ENCODE peak calls at places on chromosome 11, in ten cellular contexts. One of them, this sample, is unnamed.
A peak's percentile ranks its signal among the peaks of the same experiment; 100 is the strongest.

GRCh38 chr11:20021771-20022362 is 138.4 kb downstream of the DBX1 start:
- DNase-seq in endothelial cell of umbilical vein: no peak
- DNase-seq in GM12892: no peak
- DNase-seq in transverse colon: no peak
- DNase-seq in HepG2: peak; percentile 61
- DNase-seq in HL-60: no peak
- DNase-seq in prostate gland: no peak
- DNase-seq in GM23338: no peak
- DNase-seq in K562: no peak
- DNase-seq in spleen: no peak
- DNase-seq in this sample: no peak

GRCh38 chr11:85810871-85811611 is at the start of gene SYTL2:
- DNase-seq in spleen: peak; percentile 92
- DNase-seq in GM12892: peak; percentile 49
- DNase-seq in transverse colon: peak; percentile 88
- DNase-seq in HepG2: peak; percentile 6
- DNase-seq in prostate gland: peak; percentile 70
- DNase-seq in HL-60: peak; percentile 59
- DNase-seq in endothelial cell of umbilical vein: peak; percentile 57
- DNase-seq in K562: peak; percentile 57
- DNase-seq in GM23338: peak; percentile 86
- DNase-seq in this sample: peak; percentile 82

GRCh38 chr11:43825217-43825816 is 55.3 kb upstream of the ALKBH3 start:
- DNase-seq in K562: peak; percentile 56
- DNase-seq in GM12892: no peak
- DNase-seq in HL-60: peak; percentile 6
- DNase-seq in transverse colon: no peak
- DNase-seq in prostate gland: peak; percentile 15
- DNase-seq in HepG2: peak; percentile 8
- DNase-seq in endothelial cell of umbilical vein: peak; percentile 45
- DNase-seq in GM23338: peak; percentile 72
- DNase-seq in spleen: no peak
- DNase-seq in this sample: no peak

GRCh38 chr11:19326499-19326898 is 85.8 kb upstream of the E2F8 start:
- DNase-seq in HepG2: no peak
- DNase-seq in transverse colon: no peak
- DNase-seq in HL-60: no peak
- DNase-seq in prostate gland: no peak
- DNase-seq in GM23338: no peak
- DNase-seq in GM12892: no peak
- DNase-seq in K562: no peak
- DNase-seq in endothelial cell of umbilical vein: peak; percentile 47
- DNase-seq in spleen: no peak
- DNase-seq in this sample: no peak

GRCh38 chr11:75773595-75774353 is 5.2 kb downstream of the DGAT2 start:
- DNase-seq in GM12892: peak; percentile 75
- DNase-seq in GM23338: no peak
- DNase-seq in K562: peak; percentile 22
- DNase-seq in HL-60: peak; percentile 70
- DNase-seq in HepG2: no peak
- DNase-seq in transverse colon: peak; percentile 18
- DNase-seq in prostate gland: no peak
- DNase-seq in endothelial cell of umbilical vein: no peak
- DNase-seq in spleen: peak; percentile 81
- DNase-seq in this sample: no peak

GRCh38 chr11:114061053-114062049 is 1.8 kb downstream of the ZBTB16 start:
- DNase-seq in HL-60: peak; percentile 42
- DNase-seq in HepG2: no peak
- DNase-seq in spleen: peak; percentile 82
- DNase-seq in endothelial cell of umbilical vein: peak; percentile 48
- DNase-seq in transverse colon: no peak
- DNase-seq in GM12892: no peak
- DNase-seq in GM23338: peak; percentile 37
- DNase-seq in prostate gland: no peak
- DNase-seq in K562: no peak
- DNase-seq in this sample: peak; percentile 48

GRCh38 chr11:35539781-35540281 is 14.4 kb upstream of the PAMR1 start:
- DNase-seq in GM23338: no peak
- DNase-seq in HL-60: no peak
- DNase-seq in spleen: no peak
- DNase-seq in endothelial cell of umbilical vein: no peak
- DNase-seq in transverse colon: peak; percentile 30
- DNase-seq in K562: no peak
- DNase-seq in prostate gland: no peak
- DNase-seq in GM12892: no peak
- DNase-seq in HepG2: no peak
- DNase-seq in this sample: no peak

GRCh38 chr11:135015966-135016365 is 603.9 kb upstream of the B3GAT1 start:
- DNase-seq in HL-60: no peak
- DNase-seq in HepG2: no peak
- DNase-seq in K562: no peak
- DNase-seq in endothelial cell of umbilical vein: no peak
- DNase-seq in GM12892: no peak
- DNase-seq in transverse colon: no peak
- DNase-seq in spleen: no peak
- DNase-seq in GM23338: no peak
- DNase-seq in prostate gland: no peak
- DNase-seq in this sample: no peak

GRCh38 chr11:130513132-130513531 is 64.7 kb downstream of the ADAMTS15 start:
- DNase-seq in spleen: no peak
- DNase-seq in HL-60: no peak
- DNase-seq in GM12892: no peak
- DNase-seq in transverse colon: peak; percentile 49
- DNase-seq in prostate gland: peak; percentile 72
- DNase-seq in GM23338: no peak
- DNase-seq in K562: no peak
- DNase-seq in HepG2: no peak
- DNase-seq in endothelial cell of umbilical vein: no peak
- DNase-seq in this sample: peak; percentile 69

GRCh38 chr11:33590471-33590870 is 110.2 kb downstream of the C11orf91 start:
- DNase-seq in transverse colon: no peak
- DNase-seq in K562: no peak
- DNase-seq in prostate gland: no peak
- DNase-seq in GM23338: no peak
- DNase-seq in endothelial cell of umbilical vein: no peak
- DNase-seq in GM12892: no peak
- DNase-seq in spleen: no peak
- DNase-seq in HL-60: no peak
- DNase-seq in HepG2: no peak
- DNase-seq in this sample: no peak
- TF ChIP-seq POLR2AphosphoS5 in transverse colon: no peak
- TF ChIP-seq POLR2AphosphoS5 in K562: no peak
- TF ChIP-seq POLR2AphosphoS5 in prostate gland: no peak
- TF ChIP-seq POLR2AphosphoS5 in GM23338: no peak
- TF ChIP-seq POLR2AphosphoS5 in endothelial cell of umbilical vein: no peak
- TF ChIP-seq POLR2AphosphoS5 in GM12892: no peak
- TF ChIP-seq POLR2AphosphoS5 in spleen: no peak
- TF ChIP-seq POLR2AphosphoS5 in HL-60: no peak
- TF ChIP-seq POLR2AphosphoS5 in HepG2: no peak
- TF ChIP-seq POLR2AphosphoS5 in this sample: no peak

DNA sequence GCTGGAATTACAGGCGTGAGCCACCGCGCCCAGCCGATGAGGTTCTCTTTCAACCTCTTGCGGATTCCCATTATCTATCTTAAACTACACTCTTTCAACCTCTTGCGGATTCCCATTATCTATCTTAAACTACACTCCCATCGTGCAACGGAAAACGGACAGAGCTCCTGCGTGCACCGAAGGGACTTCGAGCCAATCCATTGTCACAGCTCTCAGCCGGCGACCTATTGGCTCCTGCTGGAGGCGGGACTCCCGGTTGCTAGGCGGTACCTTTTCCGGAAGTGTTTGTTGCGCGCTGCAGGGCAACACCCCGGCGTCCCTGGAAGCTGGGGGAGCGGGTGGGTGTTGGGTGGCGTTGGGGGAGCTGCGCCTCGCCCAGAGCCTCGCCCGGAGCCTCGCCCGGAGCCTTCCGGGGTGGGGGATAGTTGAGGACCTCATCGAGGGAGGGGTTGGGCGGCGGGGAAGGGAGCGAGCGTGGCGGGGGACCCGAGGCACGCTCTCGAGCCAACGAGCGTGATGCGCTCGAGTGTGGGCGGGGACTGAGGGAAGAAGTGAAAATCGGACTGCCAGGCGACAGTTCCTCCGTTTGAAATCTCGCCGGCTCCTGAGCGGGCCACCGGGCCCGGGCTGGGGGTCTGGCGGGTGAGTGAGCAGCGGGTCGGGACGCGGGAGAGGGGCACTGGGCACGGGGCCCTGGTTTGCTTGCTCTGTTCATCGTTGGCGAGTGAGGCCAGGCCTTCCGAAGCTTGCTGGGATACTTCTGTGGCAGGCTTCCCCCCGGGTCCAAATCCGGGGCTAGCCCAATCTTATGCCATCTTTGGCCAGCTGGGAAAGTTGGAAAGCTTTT is at the start of gene CEP164:
- DNase-seq in HL-60: peak; percentile 98
- DNase-seq in GM23338: peak; percentile 98
- DNase-seq in HepG2: peak; percentile 93
- DNase-seq in spleen: peak; percentile 98
- DNase-seq in transverse colon: peak; percentile 97
- DNase-seq in endothelial cell of umbilical vein: peak; percentile 95
- DNase-seq in GM12892: peak; percentile 95
- DNase-seq in prostate gland: peak; percentile 96
- DNase-seq in K562: peak; percentile 97
- DNase-seq in this sample: peak; percentile 95
- TF ChIP-seq POLR2AphosphoS5 in HL-60: peak; percentile 16
- TF ChIP-seq POLR2AphosphoS5 in GM23338: peak; percentile 68
- TF ChIP-seq POLR2AphosphoS5 in HepG2: peak; percentile 43
- TF ChIP-seq POLR2AphosphoS5 in spleen: peak; percentile 82
- TF ChIP-seq POLR2AphosphoS5 in transverse colon: no peak
- TF ChIP-seq POLR2AphosphoS5 in endothelial cell of umbilical vein: peak; percentile 53
- TF ChIP-seq POLR2AphosphoS5 in GM12892: peak; percentile 83
- TF ChIP-seq POLR2AphosphoS5 in prostate gland: peak; percentile 92
- TF ChIP-seq POLR2AphosphoS5 in K562: no peak
- TF ChIP-seq POLR2AphosphoS5 in this sample: peak; percentile 50

GRCh38 chr11:7667460-7667859 is 5.8 kb downstream of the CYB5R2 start:
- DNase-seq in endothelial cell of umbilical vein: no peak
- DNase-seq in transverse colon: no peak
- DNase-seq in spleen: no peak
- DNase-seq in prostate gland: no peak
- DNase-seq in HepG2: no peak
- DNase-seq in GM12892: no peak
- DNase-seq in GM23338: no peak
- DNase-seq in K562: no peak
- DNase-seq in HL-60: no peak
- DNase-seq in this sample: no peak

GRCh38 chr11:7668464-7668863 is 4.8 kb downstream of the CYB5R2 start:
- DNase-seq in spleen: no peak
- DNase-seq in transverse colon: no peak
- DNase-seq in HL-60: no peak
- DNase-seq in GM12892: no peak
- DNase-seq in HepG2: no peak
- DNase-seq in endothelial cell of umbilical vein: no peak
- DNase-seq in GM23338: no peak
- DNase-seq in prostate gland: no peak
- DNase-seq in K562: no peak
- DNase-seq in this sample: no peak

GRCh38 chr11:7666292-7666866 is 6.9 kb downstream of the CYB5R2 start:
- DNase-seq in endothelial cell of umbilical vein: no peak
- DNase-seq in spleen: no peak
- DNase-seq in K562: no peak
- DNase-seq in HL-60: no peak
- DNase-seq in GM12892: no peak
- DNase-seq in GM23338: no peak
- DNase-seq in HepG2: no peak
- DNase-seq in transverse colon: no peak
- DNase-seq in prostate gland: no peak
- DNase-seq in this sample: no peak

GRCh38 chr11:7665473-7666291 is 7.6 kb downstream of the CYB5R2 start:
- DNase-seq in transverse colon: peak; percentile 89
- DNase-seq in prostate gland: peak; percentile 77
- DNase-seq in spleen: peak; percentile 93
- DNase-seq in GM12892: peak; percentile 88
- DNase-seq in K562: peak; percentile 82
- DNase-seq in HL-60: peak; percentile 84
- DNase-seq in endothelial cell of umbilical vein: peak; percentile 69
- DNase-seq in GM23338: peak; percentile 82
- DNase-seq in HepG2: peak; percentile 65
- DNase-seq in this sample: peak; percentile 93

DNA sequence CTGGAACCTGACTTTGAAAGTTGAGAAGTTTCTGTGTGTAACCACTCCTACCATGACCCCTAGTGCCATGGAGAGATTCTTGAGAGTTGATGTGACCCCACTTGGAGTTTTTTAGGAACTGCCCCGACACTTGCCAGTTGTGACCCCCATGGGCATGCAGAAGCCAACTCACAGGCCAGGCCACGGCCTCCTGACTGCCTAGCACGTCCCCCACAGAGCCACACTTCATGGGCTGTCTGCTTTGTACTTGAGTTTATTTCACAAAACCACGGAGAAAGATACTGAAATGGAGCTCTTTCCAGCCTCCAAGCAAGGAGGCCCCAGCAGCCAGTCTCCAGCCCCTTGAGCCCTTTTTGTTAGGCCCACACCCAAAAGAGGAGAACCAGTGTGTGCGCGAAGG is 8.4 kb downstream of the CYB5R2 start:
- DNase-seq in spleen: no peak
- DNase-seq in HepG2: no peak
- DNase-seq in GM23338: no peak
- DNase-seq in HL-60: no peak
- DNase-seq in endothelial cell of umbilical vein: no peak
- DNase-seq in transverse colon: no peak
- DNase-seq in prostate gland: no peak
- DNase-seq in GM12892: no peak
- DNase-seq in K562: no peak
- DNase-seq in this sample: no peak
- TF ChIP-seq POLR2AphosphoS5 in spleen: no peak
- TF ChIP-seq POLR2AphosphoS5 in HepG2: no peak
- TF ChIP-seq POLR2AphosphoS5 in GM23338: no peak
- TF ChIP-seq POLR2AphosphoS5 in HL-60: no peak
- TF ChIP-seq POLR2AphosphoS5 in endothelial cell of umbilical vein: no peak
- TF ChIP-seq POLR2AphosphoS5 in transverse colon: no peak
- TF ChIP-seq POLR2AphosphoS5 in prostate gland: no peak
- TF ChIP-seq POLR2AphosphoS5 in GM12892: no peak
- TF ChIP-seq POLR2AphosphoS5 in K562: no peak
- TF ChIP-seq POLR2AphosphoS5 in this sample: no peak

DNA sequence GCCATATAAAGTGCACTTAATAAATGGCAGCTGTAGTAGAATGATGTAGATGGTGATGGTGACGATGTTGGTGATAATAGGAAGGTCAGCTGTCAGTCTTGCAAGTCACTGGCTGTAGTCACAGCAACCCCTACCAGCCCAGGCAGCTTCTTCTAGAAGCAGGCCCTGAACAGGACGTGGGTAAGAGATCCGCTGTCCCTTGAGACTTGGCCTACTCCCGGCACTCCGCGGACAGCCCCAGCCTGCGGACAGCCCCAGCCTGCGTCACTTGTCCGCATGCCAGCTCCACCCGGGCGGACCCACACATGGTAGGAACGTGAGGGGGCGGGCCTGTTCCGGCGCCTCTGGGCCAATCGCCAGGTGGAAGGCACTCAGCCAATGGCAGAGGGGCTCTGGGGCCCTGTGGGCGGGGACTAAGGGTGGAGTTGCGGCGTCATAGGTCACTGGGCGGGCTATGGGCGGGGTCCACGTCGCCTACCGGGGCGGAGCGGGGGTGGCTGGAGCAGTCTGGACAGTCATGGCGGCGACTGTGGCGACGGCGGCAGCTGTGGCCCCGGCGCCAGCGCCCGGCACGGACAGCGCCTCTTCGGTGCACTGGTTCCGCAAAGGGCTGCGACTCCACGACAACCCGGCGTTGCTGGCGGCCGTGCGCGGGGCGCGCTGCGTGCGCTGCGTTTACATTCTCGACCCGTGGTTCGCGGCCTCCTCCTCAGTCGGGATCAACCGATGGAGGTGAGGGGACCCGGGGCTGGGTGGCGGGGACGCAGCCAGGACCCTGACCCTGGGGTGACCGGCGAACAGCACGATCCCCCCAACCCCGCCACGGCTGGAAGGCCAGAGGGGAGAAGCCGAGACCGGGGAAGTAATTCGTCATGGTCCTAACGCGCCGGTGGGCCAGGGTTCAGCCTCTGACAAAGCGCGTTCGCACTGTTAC is at the start of gene CRY2:
- DNase-seq in prostate gland: peak; percentile 99
- DNase-seq in GM12892: peak; percentile 94
- DNase-seq in transverse colon: peak; percentile 100
- DNase-seq in HepG2: peak; percentile 93
- DNase-seq in K562: peak; percentile 99
- DNase-seq in GM23338: peak; percentile 99
- DNase-seq in spleen: peak; percentile 99
- DNase-seq in HL-60: peak; percentile 99
- DNase-seq in endothelial cell of umbilical vein: peak; percentile 98
- DNase-seq in this sample: peak; percentile 100
- TF ChIP-seq POLR2AphosphoS5 in prostate gland: peak; percentile 98
- TF ChIP-seq POLR2AphosphoS5 in GM12892: peak; percentile 88
- TF ChIP-seq POLR2AphosphoS5 in transverse colon: peak; percentile 99
- TF ChIP-seq POLR2AphosphoS5 in HepG2: peak; percentile 78
- TF ChIP-seq POLR2AphosphoS5 in K562: peak; percentile 78
- TF ChIP-seq POLR2AphosphoS5 in GM23338: peak; percentile 80
- TF ChIP-seq POLR2AphosphoS5 in spleen: peak; percentile 93
- TF ChIP-seq POLR2AphosphoS5 in HL-60: peak; percentile 64
- TF ChIP-seq POLR2AphosphoS5 in endothelial cell of umbilical vein: peak; percentile 85
- TF ChIP-seq POLR2AphosphoS5 in this sample: peak; percentile 81